ENCODE peak calls at places on chromosomes 12 and 14, in six cellular contexts. V is NCI-H2029, S is AML-193, T is lower lobe of right lung, H is left lobe of liver, W is nephron progenitor cell. N is an unnamed sample.

GRCh38 chr12:56317675-56318074 is 1.9 kb upstream of the CNPY2 start:
- DNase-seq in T (no peak), H (no peak), W (no peak), V (no peak), S (no peak), N (no peak)

GRCh38 chr12:27571463-27571862 is 47.5 kb downstream of the PPFIBP1 start:
- DNase-seq in V (no peak), S (no peak), T (no peak), W (no peak), H (no peak), N (no peak)

GRCh38 chr12:66861157-66861750 is 182.4 kb upstream of the GRIP1 start:
- DNase-seq in S (peak), T (peak), H (peak), W (peak), V (peak), N (peak)

GRCh38 chr12:71152838-71153237 is 5.0 kb downstream of the TSPAN8 start:
- DNase-seq in T (no peak), W (no peak), V (no peak), H (no peak), S (no peak), N (no peak)

GRCh38 chr12:104181313-104181712 is 34.3 kb upstream of the TXNRD1 start:
- DNase-seq in W (no peak), S (no peak), V (no peak), T (no peak), H (no peak), N (no peak)

GRCh38 chr12:94039914-94040313 is 108.5 kb upstream of the PLXNC1 start:
- DNase-seq in T (no peak), W (no peak), V (no peak), H (no peak), S (no peak), N (peak)

GRCh38 chr12:42144174-42144423 is 575 bp downstream of the GXYLT1 start:
- DNase-seq in T (no peak), H (no peak), S (no peak), V (no peak), W (no peak), N (no peak)

GRCh38 chr14:24407608-24408325 is 9.0 kb downstream of the NYNRIN start:
- DNase-seq in W (no peak), V (no peak), S (no peak), H (no peak), T (no peak), N (no peak)

GRCh38 chr12:13165578-13166120 is 30.9 kb upstream of the EMP1 start:
- DNase-seq in S (peak), H (peak), W (no peak), T (peak), V (no peak), N (peak)